ENCODE peak calls at places on chromosomes 4 and X, in six cellular contexts. H is aorta; P is effector memory CD4-positive, alpha-beta T cell; C is small intestine; J is fibroblast of lung; G is vagina. R is an unnamed sample.

GRCh38 chr4:85747871-85748491 is 273.0 kb downstream of the ARHGAP24 start:
- DNase-seq in H (no peak), P (no peak), C (peak; percentile 75), J (peak; percentile 93), G (no peak), R (no peak)

GRCh38 chr4:23594125-23594524 is 295.7 kb downstream of the PPARGC1A start:
- DNase-seq in H (no peak), P (no peak), C (no peak), J (no peak), G (no peak), R (no peak)

GRCh38 chr4:83644677-83645639 is 109.0 kb downstream of the GPAT3 start:
- DNase-seq in H (no peak), P (no peak), C (peak; percentile 70), J (peak; percentile 76), G (no peak), R (no peak)

GRCh38 chr4:7663075-7663541 is 228.4 kb upstream of the PSAPL1 start:
- DNase-seq in H (no peak), P (no peak), C (no peak), J (no peak), G (no peak), R (no peak)

GRCh38 chr4:74651198-74651597 is 143.1 kb downstream of the BTC start:
- DNase-seq in H (no peak), P (no peak), C (no peak), J (no peak), G (no peak), R (no peak)

GRCh38 chrX:2823795-2824386 is 4.8 kb upstream of the GYG2 start:
- DNase-seq in H (no peak), P (no peak), C (no peak), J (no peak), G (peak; percentile 84), R (no peak)

GRCh38 chr4:103292373-103292772 is 94.2 kb upstream of the CENPE start:
- DNase-seq in H (no peak), P (no peak), C (no peak), J (no peak), G (no peak), R (no peak)

GRCh38 chr4:79498282-79498681 is 90.3 kb upstream of the GK2 start:
- DNase-seq in H (no peak), P (no peak), C (no peak), J (peak; percentile 8), G (no peak), R (no peak)

GRCh38 chr4:38128478-38129451 is 168.6 kb downstream of the PTTG2 start:
- DNase-seq in H (no peak), P (peak; percentile 38), C (peak; percentile 53), J (peak; percentile 60), G (no peak), R (no peak)

GRCh38 chrX:135740683-135741149 is 27.3 kb downstream of the CT45A3 start:
- DNase-seq in H (peak; percentile 64), P (peak; percentile 0), C (peak; percentile 0), J (no peak), G (no peak), R (no peak)

GRCh38 chrX:45001038-45001437 is 128.1 kb downstream of the KDM6A start:
- DNase-seq in H (no peak), P (no peak), C (no peak), J (no peak), G (no peak), R (no peak)

GRCh38 chrX:150841466-150842197 is 56.8 kb downstream of the CD99L2 start:
- DNase-seq in H (no peak), P (no peak), C (no peak), J (peak; percentile 12), G (no peak), R (no peak)

GRCh38 chrX:53683556-53684414 is 2.7 kb downstream of the HUWE1 start:
- DNase-seq in H (peak; percentile 94), P (peak; percentile 89), C (peak; percentile 96), J (peak; percentile 99), G (peak; percentile 97), R (peak; percentile 94)

GRCh38 chrX:53686151-53686885 is at the start of gene HUWE1:
- DNase-seq in H (peak; percentile 93), P (peak; percentile 62), C (peak; percentile 58), J (peak; percentile 73), G (no peak), R (peak; percentile 90)

GRCh38 chrX:53685711-53686110 is 808 bp downstream of the HUWE1 start:
- DNase-seq in H (no peak), P (no peak), C (no peak), J (no peak), G (no peak), R (no peak)

GRCh38 chrX:53682885-53683555 is 3.5 kb downstream of the HUWE1 start:
- DNase-seq in H (no peak), P (peak; percentile 12), C (peak; percentile 25), J (peak; percentile 66), G (no peak), R (no peak)

GRCh38 chrX:53684415-53685192 is 1.9 kb downstream of the HUWE1 start:
- DNase-seq in H (peak; percentile 96), P (no peak), C (no peak), J (no peak), G (no peak), R (no peak)
- H3K4me3 ChIP-seq in H (peak overlapping the region; percentile 54), P (peak overlapping the region; percentile 35), C (peak overlapping the region; percentile 15), J (peak overlapping the region; percentile 71), G (peak overlapping the region; percentile 40), R (peak overlapping the region; percentile 61)

DNA sequence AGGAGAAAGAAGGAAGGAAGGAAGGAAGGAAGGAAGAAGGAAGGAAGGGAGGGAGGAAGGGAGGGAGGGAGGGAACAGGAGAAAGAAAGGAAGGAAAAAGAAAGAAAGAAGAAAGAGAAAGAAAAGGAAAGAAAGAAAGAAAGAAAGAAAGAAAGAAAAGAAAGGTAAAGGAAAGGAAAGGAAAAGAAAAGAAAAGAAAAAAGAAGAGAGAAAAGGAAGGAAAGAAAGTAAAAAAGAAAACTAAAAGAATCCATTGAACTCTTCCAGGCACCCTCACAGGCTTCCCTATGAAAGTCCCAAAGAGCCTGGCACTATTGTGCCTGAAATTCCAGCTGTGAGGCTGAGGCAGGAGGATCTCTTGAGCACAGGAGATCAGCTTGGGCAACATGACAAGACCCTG is 11.5 kb downstream of the ABCG2 start:
- DNase-seq in H (no peak), P (no peak), C (no peak), J (no peak), G (no peak), R (no peak)
- H3K4me3 ChIP-seq in H (no peak overlapping the region), P (no peak overlapping the region), C (no peak overlapping the region), J (no peak overlapping the region), G (no peak overlapping the region), R (no peak overlapping the region)

GRCh38 chrX:56233682-56234081 is 1.5 kb downstream of the KLF8 start:
- DNase-seq in H (peak; percentile 86), P (no peak), C (no peak), J (peak; percentile 41), G (no peak), R (peak; percentile 80)

GRCh38 chrX:56231706-56232105 is 450 bp upstream of the KLF8 start:
- DNase-seq in H (no peak), P (no peak), C (no peak), J (no peak), G (no peak), R (no peak)

GRCh38 chrX:56228914-56229313 is 3.2 kb upstream of the KLF8 start:
- DNase-seq in H (no peak), P (no peak), C (peak; percentile 1), J (no peak), G (no peak), R (no peak)

GRCh38 chrX:56233100-56233499 is 944 bp downstream of the KLF8 start:
- DNase-seq in H (no peak), P (no peak), C (no peak), J (peak; percentile 1), G (no peak), R (peak; percentile 48)

GRCh38 chrX:56232221-56233082 is at the start of gene KLF8:
- DNase-seq in H (no peak), P (peak; percentile 9), C (peak; percentile 28), J (peak; percentile 2), G (no peak), R (peak; percentile 80)
- H3K4me3 ChIP-seq in H (peak within 1 kb of the TSS; percentile 82), P (peak within 1 kb of the TSS; percentile 44), C (no peak within 1 kb of the TSS), J (peak within 1 kb of the TSS; percentile 61), G (peak within 1 kb of the TSS; percentile 50), R (peak within 1 kb of the TSS; percentile 62)

GRCh38 chrX:49309401-49309981 is 6.0 kb downstream of the GAGE10 start:
- DNase-seq in H (no peak), P (no peak), C (peak; percentile 39), J (peak; percentile 50), G (no peak), R (no peak)

GRCh38 chrX:49303346-49303745 is at the start of gene GAGE10:
- DNase-seq in H (no peak), P (no peak), C (no peak), J (no peak), G (no peak), R (no peak)

GRCh38 chrX:49310371-49310770 is 6.9 kb downstream of the GAGE10 start:
- DNase-seq in H (no peak), P (no peak), C (no peak), J (no peak), G (no peak), R (no peak)

DNA sequence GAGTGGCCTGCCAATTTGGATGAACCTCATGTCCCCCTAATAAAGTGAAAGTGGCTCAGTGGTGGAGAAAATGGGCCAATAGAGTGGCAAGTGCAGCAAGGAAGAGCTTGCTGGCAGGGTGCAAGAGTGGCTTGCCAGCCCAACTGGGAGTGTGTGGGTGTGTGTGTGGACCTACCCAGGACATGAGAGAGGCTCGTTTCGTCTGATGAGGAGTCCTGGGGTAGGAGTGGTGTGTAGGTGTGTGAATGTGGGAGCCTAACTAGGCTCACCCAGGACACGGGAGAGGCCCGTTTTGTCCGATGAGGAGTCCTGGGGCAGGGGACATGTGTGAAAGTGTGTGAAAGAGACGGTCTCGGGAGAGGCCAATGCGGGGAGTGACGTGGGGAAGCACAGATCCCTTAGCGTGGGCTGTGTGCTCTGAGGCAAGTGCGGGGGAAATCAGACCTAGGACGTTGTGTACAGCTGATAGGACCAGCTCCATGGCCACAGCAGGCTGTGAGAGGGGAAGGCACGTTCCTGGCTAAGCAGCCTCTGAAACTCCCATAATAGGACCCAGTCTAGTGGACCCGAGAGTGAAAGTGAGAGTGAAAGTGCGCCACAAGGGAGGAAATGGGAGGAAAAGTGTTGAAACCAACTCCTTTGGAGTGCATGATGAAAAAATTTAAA is 5.3 kb downstream of the GAGE10 start:
- DNase-seq in H (no peak), P (no peak), C (peak; percentile 21), J (peak; percentile 19), G (no peak), R (peak; percentile 68)
- H3K4me3 ChIP-seq in H (no peak overlapping the region), P (peak overlapping the region; percentile 42), C (no peak overlapping the region), J (peak overlapping the region; percentile 27), G (peak overlapping the region; percentile 43), R (peak overlapping the region; percentile 46)

DNA sequence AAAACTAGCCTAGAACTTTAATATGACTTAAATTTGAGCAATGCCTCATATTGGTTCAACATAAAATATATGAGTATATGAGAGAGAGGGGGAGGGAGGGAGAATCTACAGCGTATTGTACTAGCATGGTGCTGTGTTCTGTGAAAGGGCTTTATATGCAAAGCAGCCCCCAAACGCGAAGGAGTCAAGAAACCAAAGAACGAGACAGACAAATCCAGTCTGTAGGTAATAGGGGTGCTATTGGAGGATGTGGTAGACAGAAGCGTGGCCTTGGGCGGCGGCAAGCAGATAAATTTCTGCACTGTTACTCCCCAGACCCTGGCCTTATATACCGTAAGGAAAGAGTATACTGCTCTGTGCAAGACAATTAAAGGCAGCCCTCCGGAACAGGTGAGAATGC is 846 bp upstream of the ANXA5 start:
- DNase-seq in H (no peak), P (no peak), C (no peak), J (no peak), G (no peak), R (no peak)
- H3K4me3 ChIP-seq in H (peak overlapping the region; percentile 69), P (peak overlapping the region; percentile 70), C (peak overlapping the region; percentile 80), J (peak overlapping the region; percentile 96), G (peak overlapping the region; percentile 94), R (peak overlapping the region; percentile 80)

R was measured in upper lobe of right lung.